ENCODE peak calls at places on chromosomes 6 and 20, in seven cellular contexts. I is activated CD4-positive, alpha-beta T cell treated with anti-CD3 and anti-CD28 coated beads for 48 hours; E is stimulated activated CD8-positive, alpha-beta memory T cell treated with anti-CD3 and anti-CD28 coated beads, Interleukin-7, amount 100 ng/mL, for 1 hour; B is HuH-7.5; F is OCI-LY7; C is B cell; J is renal cortical epithelial cell. L is an unnamed sample.

GRCh38 chr20:22775671-22776139 is 191.3 kb upstream of the FOXA2 start:
- DNase-seq in C (no peak), I (no peak), B (no peak), E (no peak), F (no peak), J (peak), L (no peak)

GRCh38 chr20:21265457-21266190 is 37.5 kb upstream of the XRN2 start:
- DNase-seq in B (no peak), C (no peak), E (no peak), J (no peak), I (no peak), F (no peak), L (no peak)

GRCh38 chr6:90497411-90497810 is 89.5 kb downstream of the MAP3K7 start:
- DNase-seq in C (no peak), F (no peak), E (no peak), I (no peak), J (no peak), B (peak), L (no peak)

GRCh38 chr20:54076259-54076658 is 5.9 kb upstream of the BCAS1 start:
- DNase-seq in F (no peak), E (no peak), C (no peak), I (no peak), J (no peak), B (peak), L (no peak)

GRCh38 chr6:151822252-151823111 is 15.0 kb downstream of the ESR1 start:
- DNase-seq in C (peak), F (peak), B (no peak), J (no peak), I (no peak), E (no peak), L (no peak)

GRCh38 chr20:44526129-44526528 is 4.3 kb upstream of the SERINC3 start:
- DNase-seq in E (no peak), J (peak), F (no peak), C (no peak), I (no peak), B (no peak), L (no peak)

GRCh38 chr20:34112600-34113061 is 588 bp upstream of the EIF2S2 start:
- DNase-seq in F (no peak), J (peak), B (peak), I (no peak), C (peak), E (no peak), L (no peak)

GRCh38 chr20:51616060-51616459 is 73.5 kb upstream of the NFATC2 start:
- DNase-seq in F (peak), J (no peak), C (no peak), B (no peak), E (no peak), I (no peak), L (no peak)

GRCh38 chr20:8721098-8721497 is 347.8 kb upstream of the PLCB4 start:
- DNase-seq in J (peak), F (peak), C (no peak), B (peak), E (no peak), I (peak), L (peak)

GRCh38 chr20:21303061-21303871 is at the start of gene XRN2:
- DNase-seq in C (peak), E (peak), J (peak), B (peak), F (peak), I (peak), L (peak)

GRCh38 chr6:112007805-112008204 is 46.1 kb upstream of the CCN6 start:
- DNase-seq in F (no peak), C (no peak), E (no peak), B (no peak), J (no peak), I (no peak), L (no peak)

GRCh38 chr6:108119212-108120141 is 44.9 kb upstream of the OSTM1 start:
- DNase-seq in J (no peak), C (peak), I (no peak), E (no peak), B (no peak), F (no peak), L (no peak)

GRCh38 chr6:158924499-158925455 is 75.2 kb downstream of the RSPH3 start:
- DNase-seq in C (no peak), J (no peak), I (no peak), E (no peak), B (no peak), F (no peak), L (no peak)

GRCh38 chr6:111523484-111524166 is 40.6 kb upstream of the REV3L start:
- DNase-seq in E (no peak), I (no peak), F (no peak), J (no peak), B (no peak), C (no peak), L (no peak)

GRCh38 chr20:35700625-35701148 is 1.5 kb downstream of the ROMO1 start:
- DNase-seq in J (no peak), E (no peak), I (no peak), F (no peak), C (no peak), B (no peak), L (no peak)

GRCh38 chr20:53413188-53413631 is 180.4 kb downstream of the ZNF217 start:
- DNase-seq in J (peak), I (peak), B (peak), F (peak), E (no peak), C (peak), L (no peak)

GRCh38 chr20:1965520-1966278 is 28.2 kb downstream of the PDYN start:
- DNase-seq in C (peak), F (peak), J (peak), E (peak), I (peak), B (peak), L (peak)

GRCh38 chr6:154732538-154732823 is 735 bp upstream of the SCAF8 start:
- DNase-seq in F (no peak), I (no peak), E (no peak), J (no peak), C (no peak), B (peak), L (no peak)

L was measured in amygdala.